ENCODE peak calls at places on chromosomes 4 and X, in five cellular contexts. N is stimulated activated CD4-positive, alpha-beta T cell treated with anti-CD3 and anti-CD28 coated beads, Interleukin-15, amount 100 ng/mL, for 1 hour; L is T-helper 17 cell; O is stimulated activated CD8-positive, alpha-beta memory T cell treated with anti-CD3 and anti-CD28 coated beads, Interleukin-2, amount 100 ng/mL, for 1 hour; C is NCI-H748 treated with DMSO at 0.1 percent for 48 hours. R is an unnamed sample.

GRCh38 chr4:56271121-56271520 is 116.2 kb downstream of the AASDH start:
- DNase-seq in N (no peak), L (no peak), O (no peak), C (no peak), R (no peak)

GRCh38 chr4:83208776-83209365 is 75.7 kb downstream of the COQ2 start:
- DNase-seq in N (no peak), L (no peak), O (no peak), C (no peak), R (no peak)

GRCh38 chr4:124276461-124276860 is 436.1 kb downstream of the ANKRD50 start:
- DNase-seq in N (no peak), L (no peak), O (no peak), C (no peak), R (no peak)

GRCh38 chr4:156197216-156197615 is 243.6 kb upstream of the CTSO start:
- DNase-seq in N (no peak), L (no peak), O (no peak), C (no peak), R (no peak)

GRCh38 chr4:145867416-145867815 is 71.2 kb downstream of the ZNF827 start:
- DNase-seq in N (no peak), L (no peak), O (no peak), C (no peak), R (no peak)

GRCh38 chrX:130118941-130119640 is 8.8 kb upstream of the ELF4 start:
- DNase-seq in N (no peak), L (no peak), O (no peak), C (no peak), R (no peak)

GRCh38 chr4:113840850-113841249 is 79.3 kb upstream of the CAMK2D start:
- DNase-seq in N (no peak), L (no peak), O (no peak), C (no peak), R (no peak)

GRCh38 chr4:143282170-143282760 is 54.4 kb upstream of the GAB1 start:
- DNase-seq in N (no peak), L (no peak), O (no peak), C (no peak), R (no peak)

GRCh38 chrX:52553995-52554642 is 37.3 kb upstream of the XAGE1B start:
- DNase-seq in N (no peak), L (no peak), O (no peak), C (no peak), R (no peak)

GRCh38 chr4:57635900-57636299 is 525.7 kb upstream of the IGFBP7 start:
- DNase-seq in N (no peak), L (no peak), O (no peak), C (no peak), R (no peak)

GRCh38 chr4:109072595-109072994 is 229.9 kb downstream of the COL25A1 start:
- DNase-seq in N (no peak), L (no peak), O (no peak), C (no peak), R (no peak)

GRCh38 chr4:188660796-188661195 is 521.6 kb downstream of the TRIML1 start:
- DNase-seq in N (no peak), L (no peak), O (no peak), C (no peak), R (no peak)

GRCh38 chr4:95220205-95221175 is 328.3 kb downstream of the UNC5C start:
- DNase-seq in N (no peak), L (no peak), O (no peak), C (peak), R (no peak)

GRCh38 chr4:139872274-139872673 is 206.7 kb downstream of the MGST2 start:
- DNase-seq in N (no peak), L (no peak), O (no peak), C (no peak), R (no peak)

R was measured in COR-L47.